ENCODE peak calls at places on chromosome 2, in seven cellular contexts. W is tibial artery; H is left ventricle myocardium inferior; A is CD4-positive, alpha-beta T cell; O is adrenal gland; I is body of pancreas; J is right atrium auricular region. S is an unnamed sample.

GRCh38 chr2:234310166-234310565 is 186.7 kb downstream of the ARL4C start:
- DNase-seq in O (no peak), H (no peak), A (no peak), W (no peak), I (no peak), J (peak; percentile 28), S (no peak)

GRCh38 chr2:150528861-150529801 is 41.7 kb upstream of the RND3 start:
- DNase-seq in O (no peak), A (no peak), I (no peak), W (no peak), J (no peak), H (no peak), S (no peak)

GRCh38 chr2:33032245-33032644 is 85.5 kb downstream of the LTBP1 start:
- DNase-seq in I (no peak), A (no peak), J (no peak), H (no peak), W (no peak), O (no peak), S (no peak)

GRCh38 chr2:105834931-105835330 is 90.2 kb downstream of the NCK2 start:
- DNase-seq in I (no peak), W (no peak), A (no peak), O (no peak), J (no peak), H (no peak), S (no peak)

GRCh38 chr2:127479219-127479825 is 47.0 kb downstream of the IWS1 start:
- DNase-seq in O (no peak), A (no peak), I (no peak), W (no peak), J (no peak), H (no peak), S (no peak)

GRCh38 chr2:238596571-238597551 is 170.1 kb downstream of the ASB1 start:
- DNase-seq in J (no peak), I (peak; percentile 33), A (no peak), H (peak; percentile 51), O (peak; percentile 88), W (peak; percentile 81), S (no peak)

GRCh38 chr2:227701556-227701955 is 16.3 kb downstream of the SLC19A3 start:
- DNase-seq in A (no peak), W (no peak), H (no peak), J (no peak), I (no peak), O (no peak), S (no peak)

GRCh38 chr2:119575439-119575838 is 31.2 kb downstream of the CFAP221 start:
- DNase-seq in I (no peak), H (no peak), A (no peak), J (no peak), O (no peak), W (no peak), S (no peak)

GRCh38 chr2:126934803-126935202 is 36.1 kb downstream of the TEX51 start:
- DNase-seq in W (no peak), J (no peak), O (no peak), I (no peak), A (no peak), H (no peak), S (no peak)

GRCh38 chr2:236679906-236680305 is 110.3 kb downstream of the ACKR3 start:
- DNase-seq in A (no peak), H (no peak), J (no peak), W (no peak), O (no peak), I (no peak), S (no peak)

GRCh38 chr2:62627667-62628066 is 77.8 kb upstream of the EHBP1 start:
- DNase-seq in J (no peak), W (no peak), O (no peak), A (no peak), I (no peak), H (no peak), S (no peak)

GRCh38 chr2:204776781-204777559 is 231.7 kb downstream of the PARD3B start:
- DNase-seq in H (no peak), J (no peak), A (no peak), I (no peak), W (no peak), O (no peak), S (no peak)

GRCh38 chr2:26892916-26893524 is 45.1 kb downstream of the DPYSL5 start:
- DNase-seq in W (no peak), A (no peak), O (no peak), I (no peak), H (no peak), J (no peak), S (no peak)

GRCh38 chr2:125167820-125168219 is 1142.7 kb downstream of the CNTNAP5 start:
- DNase-seq in O (no peak), A (no peak), H (no peak), W (no peak), J (no peak), I (no peak), S (no peak)

GRCh38 chr2:101112772-101113157 is 38.4 kb downstream of the TBC1D8 start:
- DNase-seq in W (no peak), H (no peak), O (no peak), J (no peak), I (no peak), A (no peak), S (no peak)

GRCh38 chr2:33334083-33334482 is 142.4 kb upstream of the RASGRP3 start:
- DNase-seq in W (no peak), H (no peak), O (no peak), J (no peak), I (no peak), A (no peak), S (no peak)

GRCh38 chr2:8627692-8628085 is 54.2 kb upstream of the ID2 start:
- DNase-seq in W (no peak), A (no peak), O (no peak), I (no peak), H (no peak), J (no peak), S (peak; percentile 76)
- TF ChIP-seq CTCF in W (no peak), A (no peak), O (no peak), I (no peak), H (no peak), J (no peak), S (peak; percentile 13)

DNA sequence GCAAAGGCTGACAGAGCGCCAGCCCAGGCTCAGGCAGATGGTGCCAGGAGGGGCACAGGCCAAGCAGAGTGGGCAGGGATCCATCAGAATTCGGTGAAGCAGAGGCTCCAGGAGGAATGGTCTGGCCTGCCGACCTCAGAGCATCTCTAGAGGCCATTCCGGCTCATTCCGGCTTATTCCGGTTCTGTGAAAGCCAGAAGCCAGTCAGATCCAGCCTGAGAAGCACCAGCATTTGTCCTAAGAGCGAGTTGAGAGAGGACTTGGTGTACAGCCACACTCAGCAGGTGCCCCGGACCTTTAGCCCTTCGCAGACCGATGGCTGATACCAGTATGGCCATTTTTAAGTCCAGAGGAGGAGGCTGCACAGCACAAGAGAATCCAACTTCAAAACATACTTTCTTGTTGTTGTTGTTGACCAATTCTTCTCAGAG is 509.0 kb upstream of the MYT1L start:
- DNase-seq in J (no peak), W (no peak), O (peak; percentile 27), I (no peak), H (no peak), A (no peak), S (no peak)
- H3K9me3 ChIP-seq in J (no peaks in the 10 kb centered on the region), W (no peaks in the 10 kb centered on the region), O (no peaks in the 10 kb centered on the region), I (no peaks in the 10 kb centered on the region), H (no peaks in the 10 kb centered on the region), A (no peaks in the 10 kb centered on the region), S (no peaks in the 10 kb centered on the region)

GRCh38 chr2:9105601-9106337 is 100.8 kb upstream of the ASAP2 start:
- DNase-seq in W (no peak), J (no peak), H (no peak), I (no peak), O (no peak), A (no peak), S (no peak)
- TF ChIP-seq CTCF in W (no peak), J (no peak), H (no peak), I (no peak), O (no peak), A (no peak), S (no peak)

GRCh38 chr2:123606631-123607030 is 418.5 kb upstream of the CNTNAP5 start:
- DNase-seq in H (no peak), I (no peak), W (no peak), O (no peak), J (no peak), A (no peak), S (no peak)
- H3K9me3 ChIP-seq in H (peaks cover 37% of the 10 kb centered on the region), I (no peaks in the 10 kb centered on the region), W (no peaks in the 10 kb centered on the region), O (no peaks in the 10 kb centered on the region), J (peaks cover 5% of the 10 kb centered on the region), A (no peaks in the 10 kb centered on the region), S (no peaks in the 10 kb centered on the region)

DNA sequence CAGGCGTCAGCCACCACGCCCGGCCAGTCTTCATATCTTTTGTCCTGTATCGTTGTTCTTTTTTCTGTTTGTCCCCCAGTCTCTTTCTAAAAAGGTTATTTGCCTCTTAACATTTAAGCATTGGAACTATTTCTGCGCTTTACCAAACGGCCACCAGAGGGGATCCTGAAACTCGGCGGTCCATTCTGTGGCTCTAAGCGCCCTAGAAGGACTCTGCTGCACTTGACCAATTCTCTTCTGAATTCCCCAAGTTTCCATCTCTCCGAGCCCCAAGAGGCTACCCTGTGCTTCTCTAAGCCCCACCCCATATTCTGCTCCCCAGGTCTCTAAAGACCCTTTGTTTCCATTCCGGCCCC is 33.1 kb upstream of the REG3G start:
- DNase-seq in O (peak; percentile 72), I (peak; percentile 53), A (no peak), W (no peak), J (no peak), H (no peak), S (no peak)
- TF ChIP-seq CTCF in O (peak; percentile 33), I (peak; percentile 48), A (no peak), W (no peak), J (no peak), H (no peak), S (no peak)